ENCODE peak calls at places on chromosome 17, in seven cellular contexts. E, Y, A, M, U, T and F are unnamed samples.

GRCh38 chr17:33765871-33766270 is 472.8 kb upstream of the ASIC2 start:
- DNase-seq in E (no peak), Y (no peak), A (no peak), M (no peak), U (no peak), T (no peak), F (no peak)

GRCh38 chr17:65099941-65100315 is 37.2 kb upstream of the RGS9 start:
- DNase-seq in E (peak), Y (peak), A (peak), M (no peak), U (peak), T (peak), F (no peak)

GRCh38 chr17:1645207-1646171 is at the start of gene SCARF1:
- DNase-seq in E (peak), Y (peak), A (no peak), M (peak), U (peak), T (no peak), F (no peak)

GRCh38 chr17:15513058-15513858 is 45.8 kb upstream of the CDRT4 start:
- DNase-seq in E (no peak), Y (no peak), A (peak), M (no peak), U (no peak), T (peak), F (no peak)

GRCh38 chr17:28792877-28793666 is 49.3 kb downstream of the TRAF4 start:
- DNase-seq in E (no peak), Y (no peak), A (no peak), M (no peak), U (no peak), T (peak), F (no peak)

GRCh38 chr17:81563861-81564586 is 11.9 kb upstream of the FAAP100 start:
- DNase-seq in E (no peak), Y (no peak), A (peak), M (no peak), U (no peak), T (peak), F (no peak)

GRCh38 chr17:7281953-7282751 is 634 bp downstream of the SLC2A4 start:
- DNase-seq in E (peak), Y (peak), A (no peak), M (no peak), U (peak), T (no peak), F (no peak)

GRCh38 chr17:66310528-66311148 is 8.2 kb downstream of the PRKCA start:
- DNase-seq in E (no peak), Y (no peak), A (no peak), M (no peak), U (no peak), T (no peak), F (no peak)

GRCh38 chr17:149897-150575 is 12.7 kb downstream of the SCGB1C2 start:
- DNase-seq in E (peak), Y (peak), A (no peak), M (peak), U (no peak), T (no peak), F (peak)

GRCh38 chr17:78707016-78707415 is 75.1 kb downstream of the CYTH1 start:
- DNase-seq in E (no peak), Y (no peak), A (peak), M (no peak), U (no peak), T (no peak), F (no peak)

GRCh38 chr17:46866325-46866724 is 14.9 kb downstream of the WNT9B start:
- DNase-seq in E (no peak), Y (no peak), A (no peak), M (no peak), U (no peak), T (no peak), F (no peak)

GRCh38 chr17:64038331-64039105 is 18.1 kb upstream of the ICAM2 start:
- DNase-seq in E (no peak), Y (no peak), A (no peak), M (no peak), U (no peak), T (no peak), F (no peak)

GRCh38 chr17:8518346-8518745 is 82.7 kb downstream of the NDEL1 start:
- DNase-seq in E (no peak), Y (no peak), A (no peak), M (no peak), U (no peak), T (no peak), F (no peak)

GRCh38 chr17:38559025-38559879 is 46.5 kb downstream of the SRCIN1 start:
- DNase-seq in E (peak), Y (peak), A (no peak), M (peak), U (peak), T (peak), F (no peak)

GRCh38 chr17:68599091-68599872 is 1.9 kb downstream of the FAM20A start:
- DNase-seq in E (no peak), Y (no peak), A (peak), M (no peak), U (no peak), T (peak), F (no peak)

GRCh38 chr17:68599873-68600122 is 1.4 kb downstream of the FAM20A start:
- DNase-seq in E (no peak), Y (peak), A (no peak), M (no peak), U (no peak), T (no peak), F (no peak)

GRCh38 chr17:68600881-68601564 is at the start of gene FAM20A:
- DNase-seq in E (peak), Y (peak), A (no peak), M (no peak), U (peak), T (peak), F (peak)

GRCh38 chr17:68601565-68602266 is 549 bp upstream of the FAM20A start:
- DNase-seq in E (no peak), Y (no peak), A (no peak), M (no peak), U (no peak), T (no peak), F (no peak)

GRCh38 chr17:68600123-68600880 is 865 bp downstream of the FAM20A start:
- DNase-seq in E (peak), Y (peak), A (no peak), M (no peak), U (peak), T (peak), F (no peak)
- TF ChIP-seq CTCF in E (no peak), Y (peak), A (peak), M (peak), U (peak), T (peak), F (peak)

GRCh38 chr17:40443196-40443987 is at the start of gene IGFBP4:
- DNase-seq in E (peak), Y (peak), A (peak), M (peak), U (peak), T (peak), F (no peak)

GRCh38 chr17:40445769-40446468 is 2.7 kb downstream of the IGFBP4 start:
- DNase-seq in E (no peak), Y (no peak), A (no peak), M (no peak), U (no peak), T (peak), F (no peak)

GRCh38 chr17:40443988-40444899 is 994 bp downstream of the IGFBP4 start:
- DNase-seq in E (no peak), Y (no peak), A (no peak), M (no peak), U (no peak), T (peak), F (no peak)

GRCh38 chr17:40440166-40440565 is 3.1 kb upstream of the IGFBP4 start:
- DNase-seq in E (peak), Y (no peak), A (no peak), M (no peak), U (no peak), T (no peak), F (peak)

GRCh38 chr17:40442392-40443195 is 656 bp upstream of the IGFBP4 start:
- DNase-seq in E (peak), Y (peak), A (no peak), M (no peak), U (no peak), T (peak), F (no peak)
- TF ChIP-seq CTCF in E (no peak), Y (peak), A (no peak), M (no peak), U (no peak), T (no peak), F (peak)

GRCh38 chr17:72097144-72097543 is 23.7 kb upstream of the SOX9 start:
- DNase-seq in E (no peak), Y (no peak), A (no peak), M (peak), U (no peak), T (no peak), F (no peak)
- TF ChIP-seq CTCF in E (no peak), Y (no peak), A (no peak), M (no peak), U (no peak), T (no peak), F (no peak)

DNA sequence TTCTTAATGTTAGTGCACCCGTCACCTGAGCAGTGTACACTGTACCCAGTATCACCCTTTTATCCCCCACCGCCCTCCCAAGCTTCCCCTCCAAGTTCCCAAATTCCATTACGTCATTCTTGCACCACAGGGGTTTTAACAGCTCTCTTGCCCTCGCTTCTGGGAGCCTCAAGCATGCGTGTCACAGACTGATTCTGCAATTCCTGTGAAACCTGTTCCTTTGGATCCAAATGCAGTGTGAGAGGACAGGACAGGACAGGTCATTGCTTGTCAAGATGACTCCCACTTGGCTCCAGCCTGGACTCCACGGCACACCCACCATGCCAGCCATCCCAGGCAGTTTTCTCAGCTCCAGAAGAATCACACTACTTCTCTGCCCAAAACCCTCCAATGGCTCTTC is 44.1 kb downstream of the CYB5D2 start:
- DNase-seq in E (no peak), Y (no peak), A (no peak), M (peak), U (no peak), T (no peak), F (no peak)
- TF ChIP-seq CTCF in E (no peak), Y (no peak), A (no peak), M (no peak), U (no peak), T (no peak), F (no peak)

DNA sequence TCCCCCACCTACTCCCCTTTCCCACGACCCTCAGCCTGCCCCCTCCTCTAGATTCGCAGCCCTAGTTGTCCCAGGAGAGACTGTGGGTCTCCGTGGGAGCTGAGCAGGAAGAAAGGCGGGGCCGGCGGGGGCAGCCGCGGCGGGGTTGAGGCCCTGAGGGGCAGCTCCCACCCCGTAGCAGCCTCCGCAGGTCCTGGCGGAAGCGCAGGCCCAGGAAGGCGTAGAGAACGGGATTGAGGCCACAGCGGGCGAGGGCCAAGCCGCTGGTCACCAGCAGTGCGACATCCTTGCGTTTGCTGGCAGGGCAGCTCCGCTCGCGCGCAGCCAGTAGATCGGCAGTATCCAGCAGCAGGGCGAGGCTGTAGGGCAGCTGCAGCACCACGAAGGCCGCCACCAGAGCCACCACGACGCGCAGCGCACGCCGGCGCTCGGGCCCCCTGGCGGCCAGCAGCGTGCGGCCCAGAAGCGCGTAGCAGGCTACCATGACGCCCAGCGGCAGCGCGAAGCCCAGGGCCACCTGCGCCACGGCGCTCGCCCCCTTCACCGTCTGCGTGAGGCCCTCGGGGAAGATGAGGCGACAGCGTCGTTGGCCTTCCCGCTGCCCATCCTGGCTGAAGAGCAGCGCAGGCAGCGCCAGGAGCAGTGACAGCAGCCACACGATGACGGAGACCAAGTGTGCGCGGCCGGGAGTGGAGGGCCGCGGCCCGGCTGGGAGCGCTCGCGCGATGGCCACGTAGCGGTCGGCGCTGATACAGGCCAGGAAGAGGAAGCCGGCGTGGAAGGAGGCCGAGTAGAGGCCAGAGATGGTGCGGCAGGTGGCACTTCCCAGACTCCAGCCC is 1.9 kb downstream of the CCR10 start:
- DNase-seq in E (peak), Y (peak), A (peak), M (peak), U (peak), T (peak), F (no peak)
- TF ChIP-seq CTCF in E (peak), Y (peak), A (peak), M (peak), U (peak), T (peak), F (peak)

GRCh38 chr17:75695141-75695829 is 26.0 kb upstream of the ITGB4 start:
- DNase-seq in E (no peak), Y (no peak), A (peak), M (no peak), U (no peak), T (no peak), F (no peak)

GRCh38 chr17:75694536-75694935 is 26.7 kb upstream of the ITGB4 start:
- DNase-seq in E (peak), Y (peak), A (no peak), M (no peak), U (no peak), T (no peak), F (no peak)

GRCh38 chr17:75692976-75693375 is 25.8 kb downstream of the SAP30BP start:
- DNase-seq in E (peak), Y (no peak), A (no peak), M (no peak), U (no peak), T (no peak), F (peak)

GRCh38 chr17:75695830-75696271 is 25.4 kb upstream of the ITGB4 start:
- DNase-seq in E (no peak), Y (peak), A (no peak), M (no peak), U (no peak), T (no peak), F (no peak)

DNA sequence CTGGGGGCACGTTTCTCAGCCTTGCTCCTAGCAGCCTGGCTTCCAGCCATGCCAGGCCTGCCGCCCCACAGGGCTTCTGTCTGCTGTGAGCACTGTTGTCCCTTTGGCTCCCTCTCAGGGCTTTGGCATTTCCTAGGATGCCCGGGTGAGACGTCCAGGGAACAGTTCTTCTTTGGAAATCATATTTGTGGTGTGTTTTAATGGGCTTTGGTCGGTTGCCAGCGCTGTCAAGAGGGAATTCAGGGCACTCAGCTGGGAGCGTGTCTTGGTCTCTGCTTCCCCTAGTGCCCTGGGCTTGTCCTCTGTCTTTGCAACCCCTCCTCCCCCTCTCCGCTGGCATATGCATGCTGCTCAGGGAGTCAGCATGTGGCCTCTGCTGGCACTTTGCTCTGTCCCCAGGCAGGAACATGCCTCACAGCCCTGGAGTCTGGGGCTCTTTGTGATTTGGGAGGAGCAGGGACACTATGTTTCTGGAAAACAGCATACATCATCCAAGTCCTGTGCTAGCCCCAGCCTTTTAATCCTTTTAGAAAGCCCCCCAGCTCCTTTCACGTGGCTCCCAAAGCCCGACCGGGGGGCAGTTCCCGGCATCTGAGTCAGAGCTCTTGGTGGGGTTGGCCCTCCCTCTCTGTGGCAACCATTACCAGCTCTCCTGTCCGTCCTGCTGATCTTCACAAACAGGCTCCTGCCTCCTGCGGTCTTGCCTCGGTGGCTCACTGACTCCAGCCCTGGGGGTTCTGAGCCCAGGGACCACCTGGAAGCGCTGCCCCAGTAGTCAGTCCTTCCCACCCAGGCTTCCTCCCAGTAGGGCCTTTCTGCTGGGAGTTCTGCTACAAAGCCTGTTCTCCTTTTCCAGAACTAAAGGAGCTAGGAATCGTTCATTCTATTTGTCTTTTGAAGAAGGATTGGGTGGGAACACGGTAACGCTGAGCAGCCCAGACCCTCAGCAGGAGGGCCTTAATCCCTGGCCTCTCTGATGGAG is 26.7 kb downstream of the SAP30BP start:
- DNase-seq in E (peak), Y (peak), A (peak), M (no peak), U (no peak), T (peak), F (peak)
- TF ChIP-seq CTCF in E (no peak), Y (no peak), A (no peak), M (no peak), U (no peak), T (no peak), F (peak)

GRCh38 chr17:10457952-10458351 is 11.4 kb downstream of the MYH4 start:
- DNase-seq in E (no peak), Y (no peak), A (no peak), M (no peak), U (no peak), T (no peak), F (no peak)

GRCh38 chr17:10460062-10460461 is 9.3 kb downstream of the MYH4 start:
- DNase-seq in E (no peak), Y (no peak), A (no peak), M (no peak), U (no peak), T (no peak), F (no peak)

GRCh38 chr17:10463402-10463801 is 6.0 kb downstream of the MYH4 start:
- DNase-seq in E (no peak), Y (no peak), A (no peak), M (no peak), U (no peak), T (no peak), F (no peak)
- TF ChIP-seq CTCF in E (no peak), Y (no peak), A (no peak), M (no peak), U (no peak), T (no peak), F (no peak)

DNA sequence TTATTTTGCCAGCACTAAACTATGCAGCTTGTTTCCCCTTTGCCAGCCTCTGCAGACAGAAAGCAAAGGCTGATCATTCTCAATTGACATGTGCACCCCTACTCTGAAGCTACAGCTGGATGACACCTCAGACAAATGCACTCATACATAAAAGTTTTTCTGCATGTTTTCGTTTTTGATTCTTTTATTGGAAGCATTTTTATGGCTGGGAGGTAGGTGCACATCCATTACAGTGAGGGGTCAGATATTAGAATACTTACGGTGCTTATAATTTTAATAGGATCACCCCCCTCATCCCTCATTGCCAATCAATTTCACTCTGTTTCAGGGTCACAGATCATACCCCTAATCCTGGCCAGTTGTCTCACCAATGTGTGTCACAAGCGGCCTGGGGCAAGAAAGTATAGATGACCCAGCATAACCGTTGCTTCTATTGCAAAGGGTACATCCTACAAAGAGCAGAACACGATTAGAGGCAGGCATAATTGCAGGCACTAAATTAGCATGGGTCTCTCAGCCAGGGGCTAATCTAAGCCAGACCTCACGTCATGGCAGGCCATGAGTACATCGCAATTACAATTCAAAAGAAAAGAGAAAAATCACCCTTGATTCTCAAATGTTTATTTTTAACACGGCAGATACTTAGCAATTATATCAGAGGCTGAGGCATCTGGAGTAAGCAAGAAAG is 89.5 kb upstream of the SOX9 start:
- DNase-seq in E (no peak), Y (no peak), A (no peak), M (no peak), U (no peak), T (no peak), F (no peak)
- TF ChIP-seq CTCF in E (no peak), Y (no peak), A (no peak), M (no peak), U (no peak), T (no peak), F (no peak)

DNA sequence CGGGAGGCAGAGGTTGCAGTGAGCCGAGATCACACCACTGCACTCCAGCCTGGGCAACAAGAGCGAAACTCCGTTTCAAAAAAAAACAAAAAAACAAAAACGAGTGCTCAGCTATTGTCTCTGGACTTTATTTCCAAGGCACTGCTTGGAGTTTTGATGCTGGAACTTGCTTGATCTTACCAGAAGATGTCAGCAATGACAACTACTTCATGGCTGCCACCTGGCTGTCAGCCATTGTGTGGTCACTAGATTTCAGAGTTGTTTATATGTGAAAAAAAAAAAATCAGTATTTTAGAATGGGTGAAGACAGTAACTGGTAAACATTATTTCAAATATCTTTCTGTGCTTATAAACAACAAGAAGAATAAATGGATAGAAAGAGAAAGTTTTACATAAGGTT is 26.3 kb upstream of the OR4D1 start:
- DNase-seq in E (no peak), Y (no peak), A (peak), M (no peak), U (no peak), T (peak), F (no peak)
- TF ChIP-seq CTCF in E (peak), Y (peak), A (peak), M (no peak), U (peak), T (peak), F (peak)